ENCODE peak calls at places on chromosomes 16 and 17, in five cellular contexts. C is stimulated activated CD8-positive, alpha-beta memory T cell treated with anti-CD3 and anti-CD28 coated beads, Interleukin-4, amount 100 ng/mL, for 1 hour; I is ACHN; V is T-helper 9 cell; S is midbrain. P is an unnamed sample.

GRCh38 chr16:813204-813915 is 12.8 kb upstream of the GNG13 start:
- DNase-seq in C (no peak), I (peak; percentile 30), V (peak; percentile 39), S (peak; percentile 52), P (no peak)

GRCh38 chr16:58733671-58734458 is at the start of gene GOT2:
- DNase-seq in C (peak; percentile 39), I (peak; percentile 91), V (peak; percentile 68), S (peak; percentile 82), P (peak; percentile 52)

GRCh38 chr17:79760197-79760906 is 17.6 kb upstream of the CBX2 start:
- DNase-seq in C (no peak), I (no peak), V (no peak), S (no peak), P (no peak)

GRCh38 chr17:58302171-58302918 is 21.6 kb upstream of the MPO start:
- DNase-seq in C (no peak), I (no peak), V (no peak), S (no peak), P (no peak)

GRCh38 chr17:78588258-78589030 is 11.2 kb upstream of the DNAH17 start:
- DNase-seq in C (no peak), I (no peak), V (no peak), S (no peak), P (no peak)

GRCh38 chr17:78917451-78918307 is 7.5 kb downstream of the TIMP2 start:
- DNase-seq in C (no peak), I (no peak), V (no peak), S (no peak), P (no peak)

GRCh38 chr16:49352923-49353322 is 20.7 kb upstream of the C16orf78 start:
- DNase-seq in C (no peak), I (peak; percentile 23), V (no peak), S (no peak), P (no peak)

GRCh38 chr16:1349351-1349750 is 2.3 kb downstream of the TSR3 start:
- DNase-seq in C (no peak), I (no peak), V (no peak), S (no peak), P (no peak)

GRCh38 chr16:56258508-56259424 is 67.5 kb downstream of the GNAO1 start:
- DNase-seq in C (no peak), I (no peak), V (no peak), S (peak; percentile 69), P (no peak)

GRCh38 chr16:87945351-87946042 is 5.7 kb upstream of the BANP start:
- DNase-seq in C (no peak), I (peak; percentile 80), V (no peak), S (peak; percentile 91), P (no peak)

GRCh38 chr16:77946834-77947233 is 75.5 kb upstream of the CLEC3A start:
- DNase-seq in C (no peak), I (no peak), V (no peak), S (no peak), P (no peak)